ENCODE peak calls at places on chromosomes 6 and 20, in ten cellular contexts. One of them, this sample, is unnamed. For H3K27me3, the result is how much of the 10 kb centered on the place peaks cover.

GRCh38 chr6:7879579-7879978 is 31.0 kb downstream of the TXNDC5 start:
- DNase-seq in Karpas-422: no peak
- DNase-seq in Panc1: no peak
- DNase-seq in CD8-positive, alpha-beta T cell: no peak
- DNase-seq in prostate gland: no peak
- DNase-seq in heart right ventricle: no peak
- DNase-seq in adrenal gland: no peak
- DNase-seq in breast epithelium: no peak
- DNase-seq in suprapubic skin: no peak
- DNase-seq in brain microvascular endothelial cell: no peak
- DNase-seq in this sample: no peak

GRCh38 chr6:75147512-75147911 is 58.3 kb downstream of the COL12A1 start:
- DNase-seq in Karpas-422: no peak
- DNase-seq in Panc1: no peak
- DNase-seq in CD8-positive, alpha-beta T cell: no peak
- DNase-seq in prostate gland: no peak
- DNase-seq in heart right ventricle: no peak
- DNase-seq in adrenal gland: no peak
- DNase-seq in breast epithelium: no peak
- DNase-seq in suprapubic skin: no peak
- DNase-seq in brain microvascular endothelial cell: no peak
- DNase-seq in this sample: no peak

GRCh38 chr6:151881231-151881630 is 73.7 kb downstream of the ESR1 start:
- DNase-seq in Karpas-422: no peak
- DNase-seq in Panc1: no peak
- DNase-seq in CD8-positive, alpha-beta T cell: no peak
- DNase-seq in prostate gland: no peak
- DNase-seq in heart right ventricle: no peak
- DNase-seq in adrenal gland: no peak
- DNase-seq in breast epithelium: no peak
- DNase-seq in suprapubic skin: no peak
- DNase-seq in brain microvascular endothelial cell: no peak
- DNase-seq in this sample: no peak

GRCh38 chr20:50186151-50186885 is 4.3 kb upstream of the CEBPB start:
- DNase-seq in Karpas-422: peak
- DNase-seq in Panc1: peak
- DNase-seq in CD8-positive, alpha-beta T cell: peak
- DNase-seq in prostate gland: peak
- DNase-seq in heart right ventricle: peak
- DNase-seq in adrenal gland: peak
- DNase-seq in breast epithelium: peak
- DNase-seq in suprapubic skin: peak
- DNase-seq in brain microvascular endothelial cell: peak
- DNase-seq in this sample: peak

GRCh38 chr20:51487525-51488279 is 54.8 kb downstream of the NFATC2 start:
- DNase-seq in Karpas-422: no peak
- DNase-seq in Panc1: peak
- DNase-seq in CD8-positive, alpha-beta T cell: no peak
- DNase-seq in prostate gland: no peak
- DNase-seq in heart right ventricle: no peak
- DNase-seq in adrenal gland: no peak
- DNase-seq in breast epithelium: peak
- DNase-seq in suprapubic skin: no peak
- DNase-seq in brain microvascular endothelial cell: peak
- DNase-seq in this sample: no peak

GRCh38 chr6:140082867-140083297 is 708.4 kb upstream of the CITED2 start:
- DNase-seq in Karpas-422: no peak
- DNase-seq in Panc1: no peak
- DNase-seq in CD8-positive, alpha-beta T cell: no peak
- DNase-seq in prostate gland: peak
- DNase-seq in heart right ventricle: no peak
- DNase-seq in adrenal gland: no peak
- DNase-seq in breast epithelium: no peak
- DNase-seq in suprapubic skin: no peak
- DNase-seq in brain microvascular endothelial cell: peak
- DNase-seq in this sample: no peak

GRCh38 chr20:37251836-37252477 is 9.7 kb downstream of the GHRH start:
- DNase-seq in Karpas-422: no peak
- DNase-seq in Panc1: no peak
- DNase-seq in CD8-positive, alpha-beta T cell: no peak
- DNase-seq in prostate gland: no peak
- DNase-seq in heart right ventricle: no peak
- DNase-seq in adrenal gland: no peak
- DNase-seq in breast epithelium: no peak
- DNase-seq in suprapubic skin: no peak
- DNase-seq in brain microvascular endothelial cell: no peak
- DNase-seq in this sample: peak

GRCh38 chr6:166940643-166941068 is 15.7 kb downstream of the RNASET2 start:
- DNase-seq in Karpas-422: no peak
- DNase-seq in Panc1: peak
- DNase-seq in CD8-positive, alpha-beta T cell: no peak
- DNase-seq in prostate gland: no peak
- DNase-seq in heart right ventricle: no peak
- DNase-seq in adrenal gland: no peak
- DNase-seq in breast epithelium: peak
- DNase-seq in suprapubic skin: no peak
- DNase-seq in brain microvascular endothelial cell: peak
- DNase-seq in this sample: no peak

GRCh38 chr20:36184816-36185776 is 30.6 kb downstream of the EPB41L1 start:
- DNase-seq in Karpas-422: no peak
- DNase-seq in Panc1: no peak
- DNase-seq in CD8-positive, alpha-beta T cell: no peak
- DNase-seq in prostate gland: no peak
- DNase-seq in heart right ventricle: no peak
- DNase-seq in adrenal gland: no peak
- DNase-seq in breast epithelium: no peak
- DNase-seq in suprapubic skin: no peak
- DNase-seq in brain microvascular endothelial cell: no peak
- DNase-seq in this sample: no peak

GRCh38 chr20:46809961-46810360 is 84.7 kb upstream of the EYA2 start:
- DNase-seq in Karpas-422: no peak
- DNase-seq in Panc1: no peak
- DNase-seq in CD8-positive, alpha-beta T cell: no peak
- DNase-seq in prostate gland: no peak
- DNase-seq in heart right ventricle: no peak
- DNase-seq in adrenal gland: no peak
- DNase-seq in breast epithelium: no peak
- DNase-seq in suprapubic skin: no peak
- DNase-seq in brain microvascular endothelial cell: no peak
- DNase-seq in this sample: no peak

GRCh38 chr6:12343440-12344162 is 53.4 kb downstream of the EDN1 start:
- DNase-seq in Karpas-422: no peak
- DNase-seq in Panc1: no peak
- DNase-seq in CD8-positive, alpha-beta T cell: no peak
- DNase-seq in prostate gland: peak
- DNase-seq in heart right ventricle: no peak
- DNase-seq in adrenal gland: no peak
- DNase-seq in breast epithelium: no peak
- DNase-seq in suprapubic skin: no peak
- DNase-seq in brain microvascular endothelial cell: peak
- DNase-seq in this sample: no peak

GRCh38 chr6:13273931-13274706 is 54.2 kb downstream of the TBC1D7 start:
- DNase-seq in Karpas-422: peak
- DNase-seq in Panc1: no peak
- DNase-seq in CD8-positive, alpha-beta T cell: peak
- DNase-seq in prostate gland: no peak
- DNase-seq in heart right ventricle: no peak
- DNase-seq in adrenal gland: no peak
- DNase-seq in breast epithelium: no peak
- DNase-seq in suprapubic skin: no peak
- DNase-seq in brain microvascular endothelial cell: no peak
- DNase-seq in this sample: no peak

GRCh38 chr6:30100154-30100553 is 12.7 kb downstream of the TRIM31 start:
- DNase-seq in Karpas-422: no peak
- DNase-seq in Panc1: no peak
- DNase-seq in CD8-positive, alpha-beta T cell: no peak
- DNase-seq in prostate gland: no peak
- DNase-seq in heart right ventricle: no peak
- DNase-seq in adrenal gland: no peak
- DNase-seq in breast epithelium: no peak
- DNase-seq in suprapubic skin: no peak
- DNase-seq in brain microvascular endothelial cell: no peak
- DNase-seq in this sample: no peak
- H3K27me3 ChIP-seq in Karpas-422: under half
- H3K27me3 ChIP-seq in Panc1: under half
- H3K27me3 ChIP-seq in CD8-positive, alpha-beta T cell: under half
- H3K27me3 ChIP-seq in prostate gland: under half
- H3K27me3 ChIP-seq in heart right ventricle: under half
- H3K27me3 ChIP-seq in adrenal gland: under half
- H3K27me3 ChIP-seq in breast epithelium: under half
- H3K27me3 ChIP-seq in suprapubic skin: under half
- H3K27me3 ChIP-seq in brain microvascular endothelial cell: half or more
- H3K27me3 ChIP-seq in this sample: under half

GRCh38 chr20:3930265-3931206 is 41.3 kb downstream of the PANK2 start:
- DNase-seq in Karpas-422: no peak
- DNase-seq in Panc1: no peak
- DNase-seq in CD8-positive, alpha-beta T cell: no peak
- DNase-seq in prostate gland: no peak
- DNase-seq in heart right ventricle: no peak
- DNase-seq in adrenal gland: no peak
- DNase-seq in breast epithelium: no peak
- DNase-seq in suprapubic skin: no peak
- DNase-seq in brain microvascular endothelial cell: no peak
- DNase-seq in this sample: no peak

GRCh38 chr20:3933126-3933684 is 44.0 kb downstream of the PANK2 start:
- DNase-seq in Karpas-422: no peak
- DNase-seq in Panc1: no peak
- DNase-seq in CD8-positive, alpha-beta T cell: no peak
- DNase-seq in prostate gland: no peak
- DNase-seq in heart right ventricle: no peak
- DNase-seq in adrenal gland: no peak
- DNase-seq in breast epithelium: no peak
- DNase-seq in suprapubic skin: no peak
- DNase-seq in brain microvascular endothelial cell: no peak
- DNase-seq in this sample: no peak

GRCh38 chr20:3934628-3935027 is 45.4 kb downstream of the PANK2 start:
- DNase-seq in Karpas-422: no peak
- DNase-seq in Panc1: no peak
- DNase-seq in CD8-positive, alpha-beta T cell: no peak
- DNase-seq in prostate gland: no peak
- DNase-seq in heart right ventricle: no peak
- DNase-seq in adrenal gland: peak
- DNase-seq in breast epithelium: no peak
- DNase-seq in suprapubic skin: no peak
- DNase-seq in brain microvascular endothelial cell: no peak
- DNase-seq in this sample: no peak

GRCh38 chr20:3931664-3932063 is 42.5 kb downstream of the PANK2 start:
- DNase-seq in Karpas-422: peak
- DNase-seq in Panc1: no peak
- DNase-seq in CD8-positive, alpha-beta T cell: no peak
- DNase-seq in prostate gland: no peak
- DNase-seq in heart right ventricle: no peak
- DNase-seq in adrenal gland: no peak
- DNase-seq in breast epithelium: no peak
- DNase-seq in suprapubic skin: no peak
- DNase-seq in brain microvascular endothelial cell: no peak
- DNase-seq in this sample: no peak

GRCh38 chr20:3932277-3933073 is 43.3 kb downstream of the PANK2 start:
- DNase-seq in Karpas-422: no peak
- DNase-seq in Panc1: no peak
- DNase-seq in CD8-positive, alpha-beta T cell: no peak
- DNase-seq in prostate gland: no peak
- DNase-seq in heart right ventricle: no peak
- DNase-seq in adrenal gland: no peak
- DNase-seq in breast epithelium: no peak
- DNase-seq in suprapubic skin: no peak
- DNase-seq in brain microvascular endothelial cell: no peak
- DNase-seq in this sample: no peak
- H3K27ac ChIP-seq in Karpas-422: no peak
- H3K27ac ChIP-seq in Panc1: peak
- H3K27ac ChIP-seq in CD8-positive, alpha-beta T cell: peak
- H3K27ac ChIP-seq in prostate gland: peak
- H3K27ac ChIP-seq in heart right ventricle: peak
- H3K27ac ChIP-seq in adrenal gland: peak
- H3K27ac ChIP-seq in breast epithelium: peak
- H3K27ac ChIP-seq in suprapubic skin: peak
- H3K27ac ChIP-seq in brain microvascular endothelial cell: no peak
- H3K27ac ChIP-seq in this sample: no peak

DNA sequence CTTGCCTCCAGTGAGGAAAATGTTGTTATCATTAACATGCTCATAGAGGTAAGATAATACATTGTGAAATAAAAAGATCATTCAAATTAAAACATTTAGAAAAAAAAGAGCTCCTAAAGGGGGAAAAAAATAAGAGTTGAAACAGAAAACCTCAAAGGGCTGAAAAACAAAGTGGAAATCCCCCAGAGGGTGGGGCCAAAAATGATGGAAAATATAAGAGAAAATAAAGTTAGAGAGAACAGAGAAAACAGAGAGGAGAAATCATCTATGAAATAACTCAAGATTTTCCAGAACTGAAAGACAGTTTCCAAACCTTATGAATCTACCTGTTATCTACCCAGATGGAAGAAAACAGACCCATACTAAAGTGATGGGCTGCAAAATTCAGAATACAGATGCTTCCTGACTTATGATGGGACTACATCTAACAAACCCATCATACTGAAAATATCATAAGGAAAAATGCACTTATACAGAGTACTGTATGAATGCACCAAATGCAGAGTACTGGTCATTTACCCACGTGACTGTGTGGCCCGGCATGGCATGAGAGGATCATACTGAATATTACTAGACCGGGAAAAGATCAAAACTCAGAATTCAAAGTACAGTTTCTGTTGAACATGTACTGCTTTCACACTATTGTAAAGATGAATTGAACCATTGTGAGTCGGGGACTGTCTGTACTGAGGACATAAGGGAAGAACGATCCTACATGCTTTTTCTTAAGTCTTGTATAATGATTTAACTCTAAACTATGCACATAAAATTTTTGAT is 4.0 kb downstream of the ZBTB24 start:
- DNase-seq in Karpas-422: no peak
- DNase-seq in Panc1: no peak
- DNase-seq in CD8-positive, alpha-beta T cell: no peak
- DNase-seq in prostate gland: no peak
- DNase-seq in heart right ventricle: no peak
- DNase-seq in adrenal gland: no peak
- DNase-seq in breast epithelium: no peak
- DNase-seq in suprapubic skin: no peak
- DNase-seq in brain microvascular endothelial cell: no peak
- DNase-seq in this sample: no peak
- H3K4me3 ChIP-seq in Karpas-422: peak
- H3K4me3 ChIP-seq in Panc1: peak
- H3K4me3 ChIP-seq in CD8-positive, alpha-beta T cell: peak
- H3K4me3 ChIP-seq in prostate gland: no peak
- H3K4me3 ChIP-seq in heart right ventricle: no peak
- H3K4me3 ChIP-seq in adrenal gland: no peak
- H3K4me3 ChIP-seq in breast epithelium: no peak
- H3K4me3 ChIP-seq in suprapubic skin: no peak
- H3K4me3 ChIP-seq in brain microvascular endothelial cell: no peak
- H3K4me3 ChIP-seq in this sample: no peak

DNA sequence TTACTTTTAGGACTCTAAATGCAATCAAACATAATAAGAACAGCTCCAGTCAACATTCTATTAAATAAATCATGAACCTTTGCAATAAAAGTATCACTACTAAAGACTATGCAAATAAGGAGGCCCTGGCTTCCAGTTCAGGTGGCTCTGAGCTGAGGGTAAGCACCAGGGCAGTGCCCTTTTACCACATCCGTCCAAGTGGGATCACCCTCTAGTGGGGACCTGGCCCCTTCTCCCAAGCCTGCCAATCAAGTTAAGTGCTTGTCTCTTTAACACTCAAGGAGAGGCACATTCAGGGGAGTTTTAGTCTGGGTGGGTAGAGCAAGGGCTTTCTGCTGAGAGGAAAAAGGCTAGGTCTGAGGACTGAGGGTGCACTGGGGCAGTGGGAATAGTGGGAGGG is 161.4 kb downstream of the TMEM200A start:
- DNase-seq in Karpas-422: no peak
- DNase-seq in Panc1: no peak
- DNase-seq in CD8-positive, alpha-beta T cell: no peak
- DNase-seq in prostate gland: no peak
- DNase-seq in heart right ventricle: no peak
- DNase-seq in adrenal gland: no peak
- DNase-seq in breast epithelium: no peak
- DNase-seq in suprapubic skin: no peak
- DNase-seq in brain microvascular endothelial cell: no peak
- DNase-seq in this sample: no peak
- H3K27me3 ChIP-seq in Karpas-422: under half
- H3K27me3 ChIP-seq in Panc1: under half
- H3K27me3 ChIP-seq in CD8-positive, alpha-beta T cell: under half
- H3K27me3 ChIP-seq in prostate gland: under half
- H3K27me3 ChIP-seq in heart right ventricle: under half
- H3K27me3 ChIP-seq in adrenal gland: under half
- H3K27me3 ChIP-seq in breast epithelium: under half
- H3K27me3 ChIP-seq in suprapubic skin: under half
- H3K27me3 ChIP-seq in brain microvascular endothelial cell: under half
- H3K27me3 ChIP-seq in this sample: under half